ENCODE peak calls at places on chromosomes 4 and X, in ten cellular contexts. M, X, D, U, I, W, H, Y, T and K are unnamed samples.

GRCh38 chr4:155543126-155543765 is 123.4 kb upstream of the GUCY1A1 start:
- DNase-seq in X (no peak), T (no peak), D (no peak), U (peak; percentile 57), I (no peak), W (peak; percentile 31), M (no peak), Y (no peak), H (no peak), K (no peak)

GRCh38 chrX:151816914-151817313 is 82.4 kb downstream of the CNGA2 start:
- DNase-seq in D (no peak), T (no peak), H (no peak), Y (no peak), X (no peak), I (no peak), W (no peak), M (no peak), U (no peak), K (no peak)

GRCh38 chr4:63632858-63633257 is 776.4 kb downstream of the TECRL start:
- DNase-seq in I (no peak), M (no peak), T (no peak), W (no peak), D (no peak), H (no peak), U (no peak), X (no peak), Y (no peak), K (no peak)

GRCh38 chrX:40207626-40208025 is 109.9 kb upstream of the BCOR start:
- DNase-seq in I (no peak), H (no peak), W (peak; percentile 4), D (peak; percentile 23), Y (no peak), X (no peak), M (no peak), T (peak; percentile 47), U (no peak), K (no peak)

GRCh38 chr4:123554263-123554662 is 157.7 kb downstream of the SPRY1 start:
- DNase-seq in T (peak; percentile 9), W (no peak), U (no peak), Y (no peak), D (no peak), I (no peak), H (no peak), M (no peak), X (no peak), K (no peak)

GRCh38 chr4:14125375-14126129 is 498.0 kb upstream of the BOD1L1 start:
- DNase-seq in X (no peak), D (no peak), I (no peak), T (no peak), H (no peak), Y (no peak), W (no peak), M (no peak), U (no peak), K (no peak)

GRCh38 chrX:11478036-11478435 is 184.8 kb downstream of the AMELX start:
- DNase-seq in X (no peak), T (no peak), Y (no peak), U (no peak), W (no peak), I (no peak), D (no peak), H (no peak), M (no peak), K (no peak)

GRCh38 chr4:26525136-26525535 is 34.9 kb upstream of the CCKAR start:
- DNase-seq in T (peak; percentile 75), W (peak; percentile 45), X (no peak), H (peak; percentile 14), Y (no peak), D (no peak), U (peak; percentile 31), I (no peak), M (no peak), K (no peak)

GRCh38 chr4:186739317-186739716 is 15.7 kb upstream of the FAT1 start:
- DNase-seq in M (no peak), D (no peak), U (no peak), H (no peak), T (no peak), I (no peak), X (no peak), Y (no peak), W (no peak), K (no peak)

GRCh38 chrX:661154-661553 is 30.6 kb downstream of the SHOX start:
- DNase-seq in U (no peak), D (no peak), M (no peak), T (no peak), Y (no peak), H (no peak), I (no peak), X (no peak), W (no peak), K (no peak)

GRCh38 chr4:169810325-169811323 is 52.9 kb upstream of the HPF1 start:
- DNase-seq in I (peak; percentile 63), D (peak; percentile 73), Y (peak; percentile 84), H (peak; percentile 81), W (peak; percentile 82), U (peak; percentile 89), X (peak; percentile 54), T (peak; percentile 75), M (no peak), K (peak; percentile 56)

GRCh38 chr4:158999849-159000248 is 103.0 kb upstream of the RAPGEF2 start:
- DNase-seq in H (no peak), W (no peak), T (no peak), Y (no peak), D (no peak), X (no peak), U (no peak), M (no peak), I (no peak), K (no peak)

GRCh38 chr4:98557497-98557896 is 100.9 kb downstream of the TSPAN5 start:
- DNase-seq in H (peak; percentile 75), X (no peak), Y (no peak), M (no peak), U (peak; percentile 80), I (no peak), W (peak; percentile 82), T (peak; percentile 39), D (no peak), K (no peak)

GRCh38 chrX:650274-650673 is 19.7 kb downstream of the SHOX start:
- DNase-seq in T (no peak), X (peak; percentile 15), H (no peak), U (no peak), I (no peak), M (no peak), W (no peak), D (no peak), Y (no peak), K (no peak)

GRCh38 chr4:168028970-168029610 is 63.2 kb upstream of the ANXA10 start:
- DNase-seq in X (no peak), T (peak; percentile 64), I (no peak), H (no peak), W (no peak), U (no peak), Y (no peak), D (no peak), M (no peak), K (no peak)

GRCh38 chr4:11615601-11616000 is 186.9 kb upstream of the HS3ST1 start:
- DNase-seq in T (no peak), W (no peak), M (no peak), H (no peak), I (no peak), Y (no peak), D (no peak), U (no peak), X (no peak), K (no peak)

GRCh38 chr4:793941-794621 is 31.8 kb downstream of the CPLX1 start:
- DNase-seq in I (no peak), D (no peak), U (no peak), H (no peak), T (peak; percentile 31), W (no peak), X (no peak), M (peak; percentile 52), Y (peak; percentile 75), K (peak; percentile 50)

GRCh38 chr4:86033171-86033570 is 326.7 kb downstream of the MAPK10 start:
- DNase-seq in H (no peak), Y (peak; percentile 18), D (no peak), W (peak; percentile 50), X (peak; percentile 49), M (peak; percentile 55), I (no peak), U (peak; percentile 88), T (peak; percentile 85), K (no peak)

GRCh38 chrX:118188977-118189376 is 72.4 kb upstream of the KLHL13 start:
- DNase-seq in M (no peak), I (no peak), U (no peak), H (no peak), W (no peak), T (no peak), Y (no peak), X (no peak), D (no peak), K (no peak)

GRCh38 chrX:146409528-146409927 is 400.0 kb upstream of the CXorf51B start:
- DNase-seq in H (no peak), D (no peak), Y (no peak), W (no peak), I (no peak), X (no peak), M (no peak), U (no peak), T (no peak), K (no peak)

GRCh38 chr4:113556382-113557134 is 205.0 kb downstream of the CAMK2D start:
- DNase-seq in U (no peak), D (no peak), M (no peak), I (no peak), H (no peak), W (no peak), T (no peak), Y (no peak), X (no peak), K (no peak)

GRCh38 chrX:115949900-115950822 is 220.4 kb upstream of the AGTR2 start:
- DNase-seq in X (peak; percentile 55), U (no peak), W (no peak), M (peak; percentile 74), H (peak; percentile 63), T (no peak), D (no peak), I (no peak), Y (peak; percentile 78), K (peak; percentile 74)

GRCh38 chrX:134572816-134573682 is 85.2 kb downstream of the PLAC1 start:
- DNase-seq in U (no peak), T (peak; percentile 17), X (no peak), Y (no peak), M (no peak), I (no peak), H (no peak), D (no peak), W (no peak), K (no peak)

GRCh38 chrX:11757729-11758399 is at the start of gene MSL3:
- DNase-seq in W (peak; percentile 29), X (no peak), I (peak; percentile 52), T (peak; percentile 64), H (peak; percentile 47), D (no peak), Y (peak; percentile 69), M (peak; percentile 87), U (peak; percentile 56), K (peak; percentile 94)

GRCh38 chr4:15753786-15754185 is 24.3 kb upstream of the CD38 start:
- DNase-seq in U (no peak), Y (no peak), T (no peak), D (no peak), I (no peak), X (no peak), H (no peak), W (peak; percentile 65), M (peak; percentile 86), K (no peak)

GRCh38 chr4:173182403-173182802 is 13.8 kb downstream of the GALNT7 start:
- DNase-seq in I (no peak), T (peak; percentile 85), H (no peak), D (no peak), U (peak; percentile 75), W (peak; percentile 86), X (no peak), Y (no peak), M (no peak), K (no peak)

GRCh38 chr4:6942238-6942800 is 32.7 kb downstream of the TBC1D14 start:
- DNase-seq in X (no peak), D (peak; percentile 81), H (peak; percentile 49), Y (no peak), I (no peak), M (peak; percentile 41), T (peak; percentile 92), W (peak; percentile 88), U (peak; percentile 98), K (no peak)

GRCh38 chr4:82500106-82500738 is 61.6 kb downstream of the TMEM150C start:
- DNase-seq in I (no peak), D (no peak), W (no peak), T (no peak), H (no peak), U (peak; percentile 52), X (no peak), M (no peak), Y (no peak), K (no peak)